ENCODE peak calls at places on chromosomes 11 and 22, in eight cellular contexts. One of them, this sample, is unnamed.

GRCh38 chr11:35814720-35815305 is 129.0 kb upstream of the LDLRAD3 start:
- DNase-seq in PC-9: no peak
- DNase-seq in PC-3: no peak
- DNase-seq in endothelial cell of umbilical vein: no peak
- DNase-seq in fibroblast of lung: no peak
- DNase-seq in HCT116: no peak
- DNase-seq in neural progenitor cell: no peak
- DNase-seq in GM23338: no peak
- DNase-seq in this sample: no peak

GRCh38 chr11:61860054-61860903 is 31.1 kb downstream of the FADS3 start:
- DNase-seq in PC-9: no peak
- DNase-seq in PC-3: peak; percentile 20
- DNase-seq in endothelial cell of umbilical vein: no peak
- DNase-seq in fibroblast of lung: peak; percentile 38
- DNase-seq in HCT116: peak; percentile 43
- DNase-seq in neural progenitor cell: no peak
- DNase-seq in GM23338: no peak
- DNase-seq in this sample: no peak

GRCh38 chr11:61698173-61698965 is 18.2 kb downstream of the DAGLA start:
- DNase-seq in PC-9: no peak
- DNase-seq in PC-3: no peak
- DNase-seq in endothelial cell of umbilical vein: no peak
- DNase-seq in fibroblast of lung: no peak
- DNase-seq in HCT116: no peak
- DNase-seq in neural progenitor cell: no peak
- DNase-seq in GM23338: no peak
- DNase-seq in this sample: no peak

GRCh38 chr11:78268516-78269410 is 80.0 kb downstream of the USP35 start:
- DNase-seq in PC-9: no peak
- DNase-seq in PC-3: no peak
- DNase-seq in endothelial cell of umbilical vein: peak; percentile 30
- DNase-seq in fibroblast of lung: peak; percentile 54
- DNase-seq in HCT116: no peak
- DNase-seq in neural progenitor cell: no peak
- DNase-seq in GM23338: no peak
- DNase-seq in this sample: no peak

GRCh38 chr11:125085301-125086081 is 22.4 kb downstream of the SLC37A2 start:
- DNase-seq in PC-9: no peak
- DNase-seq in PC-3: no peak
- DNase-seq in endothelial cell of umbilical vein: no peak
- DNase-seq in fibroblast of lung: no peak
- DNase-seq in HCT116: no peak
- DNase-seq in neural progenitor cell: no peak
- DNase-seq in GM23338: peak; percentile 60
- DNase-seq in this sample: no peak

GRCh38 chr22:41507330-41508063 is 36.8 kb downstream of the POLR3H start:
- DNase-seq in PC-9: no peak
- DNase-seq in PC-3: no peak
- DNase-seq in endothelial cell of umbilical vein: no peak
- DNase-seq in fibroblast of lung: no peak
- DNase-seq in HCT116: no peak
- DNase-seq in neural progenitor cell: no peak
- DNase-seq in GM23338: no peak
- DNase-seq in this sample: no peak

GRCh38 chr22:48301908-48302307 is 1525.8 kb downstream of the BRD1 start:
- DNase-seq in PC-9: no peak
- DNase-seq in PC-3: no peak
- DNase-seq in endothelial cell of umbilical vein: no peak
- DNase-seq in fibroblast of lung: no peak
- DNase-seq in HCT116: no peak
- DNase-seq in neural progenitor cell: no peak
- DNase-seq in GM23338: no peak
- DNase-seq in this sample: no peak

GRCh38 chr11:70480711-70481110 is 82.4 kb downstream of the CTTN start:
- DNase-seq in PC-9: no peak
- DNase-seq in PC-3: no peak
- DNase-seq in endothelial cell of umbilical vein: no peak
- DNase-seq in fibroblast of lung: no peak
- DNase-seq in HCT116: no peak
- DNase-seq in neural progenitor cell: no peak
- DNase-seq in GM23338: no peak
- DNase-seq in this sample: no peak

GRCh38 chr22:23884133-23884532 is 10.1 kb upstream of the MIF start:
- DNase-seq in PC-9: no peak
- DNase-seq in PC-3: no peak
- DNase-seq in endothelial cell of umbilical vein: no peak
- DNase-seq in fibroblast of lung: no peak
- DNase-seq in HCT116: no peak
- DNase-seq in neural progenitor cell: no peak
- DNase-seq in GM23338: no peak
- DNase-seq in this sample: no peak

GRCh38 chr11:117703209-117703608 is 93.8 kb downstream of the DSCAML1 start:
- DNase-seq in PC-9: no peak
- DNase-seq in PC-3: no peak
- DNase-seq in endothelial cell of umbilical vein: no peak
- DNase-seq in fibroblast of lung: no peak
- DNase-seq in HCT116: no peak
- DNase-seq in neural progenitor cell: peak; percentile 64
- DNase-seq in GM23338: no peak
- DNase-seq in this sample: no peak
- TF ChIP-seq CTCF in PC-9: no peak
- TF ChIP-seq CTCF in PC-3: no peak
- TF ChIP-seq CTCF in endothelial cell of umbilical vein: no peak
- TF ChIP-seq CTCF in fibroblast of lung: no peak
- TF ChIP-seq CTCF in HCT116: no peak
- TF ChIP-seq CTCF in neural progenitor cell: peak; percentile 4
- TF ChIP-seq CTCF in GM23338: no peak
- TF ChIP-seq CTCF in this sample: no peak

GRCh38 chr11:13702071-13702470 is 33.6 kb downstream of the FAR1 start:
- DNase-seq in PC-9: no peak
- DNase-seq in PC-3: no peak
- DNase-seq in endothelial cell of umbilical vein: no peak
- DNase-seq in fibroblast of lung: no peak
- DNase-seq in HCT116: no peak
- DNase-seq in neural progenitor cell: no peak
- DNase-seq in GM23338: no peak
- DNase-seq in this sample: no peak
- H3K27ac ChIP-seq in PC-9: no peak overlapping the region
- H3K27ac ChIP-seq in PC-3: no peak overlapping the region
- H3K27ac ChIP-seq in endothelial cell of umbilical vein: no peak overlapping the region
- H3K27ac ChIP-seq in fibroblast of lung: no peak overlapping the region
- H3K27ac ChIP-seq in HCT116: no peak overlapping the region
- H3K27ac ChIP-seq in neural progenitor cell: no peak overlapping the region
- H3K27ac ChIP-seq in GM23338: no peak overlapping the region
- H3K27ac ChIP-seq in this sample: no peak overlapping the region

GRCh38 chr11:113493205-113493604 is 18.0 kb upstream of the DRD2 start:
- DNase-seq in PC-9: no peak
- DNase-seq in PC-3: no peak
- DNase-seq in endothelial cell of umbilical vein: no peak
- DNase-seq in fibroblast of lung: no peak
- DNase-seq in HCT116: no peak
- DNase-seq in neural progenitor cell: no peak
- DNase-seq in GM23338: no peak
- DNase-seq in this sample: no peak

GRCh38 chr11:113496026-113496651 is 20.9 kb upstream of the DRD2 start:
- DNase-seq in PC-9: no peak
- DNase-seq in PC-3: no peak
- DNase-seq in endothelial cell of umbilical vein: no peak
- DNase-seq in fibroblast of lung: no peak
- DNase-seq in HCT116: no peak
- DNase-seq in neural progenitor cell: no peak
- DNase-seq in GM23338: no peak
- DNase-seq in this sample: peak; percentile 54

GRCh38 chr11:113488931-113489351 is 13.7 kb upstream of the DRD2 start:
- DNase-seq in PC-9: no peak
- DNase-seq in PC-3: peak; percentile 87
- DNase-seq in endothelial cell of umbilical vein: no peak
- DNase-seq in fibroblast of lung: no peak
- DNase-seq in HCT116: no peak
- DNase-seq in neural progenitor cell: no peak
- DNase-seq in GM23338: no peak
- DNase-seq in this sample: peak; percentile 46

DNA sequence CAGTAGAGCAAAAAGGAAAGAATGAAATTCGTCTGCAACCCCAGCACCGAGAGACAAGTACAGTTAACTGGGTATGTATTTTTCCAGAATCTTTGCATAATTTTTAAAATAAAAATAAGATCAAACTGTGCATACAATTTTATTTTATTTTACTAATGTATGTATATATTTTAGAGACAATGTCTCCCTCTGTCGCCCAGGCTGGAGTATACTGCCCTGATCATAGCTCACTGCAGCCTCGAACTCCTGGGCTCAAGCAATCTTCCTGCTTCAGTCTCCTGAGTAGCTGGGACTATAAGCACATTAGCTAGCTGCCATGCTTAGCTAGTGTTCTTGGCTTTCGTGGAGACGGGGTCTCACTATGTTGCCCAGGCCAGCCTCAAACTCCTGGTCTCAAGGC is 18.8 kb upstream of the DRD2 start:
- DNase-seq in PC-9: no peak
- DNase-seq in PC-3: peak; percentile 39
- DNase-seq in endothelial cell of umbilical vein: no peak
- DNase-seq in fibroblast of lung: no peak
- DNase-seq in HCT116: no peak
- DNase-seq in neural progenitor cell: no peak
- DNase-seq in GM23338: no peak
- DNase-seq in this sample: no peak
- H3K79me2 ChIP-seq in PC-9: no peaks in the 10 kb centered on the region
- H3K79me2 ChIP-seq in PC-3: no peaks in the 10 kb centered on the region
- H3K79me2 ChIP-seq in endothelial cell of umbilical vein: no peaks in the 10 kb centered on the region
- H3K79me2 ChIP-seq in fibroblast of lung: no peaks in the 10 kb centered on the region
- H3K79me2 ChIP-seq in HCT116: no peaks in the 10 kb centered on the region
- H3K79me2 ChIP-seq in neural progenitor cell: no peaks in the 10 kb centered on the region
- H3K79me2 ChIP-seq in GM23338: no peaks in the 10 kb centered on the region
- H3K79me2 ChIP-seq in this sample: no peaks in the 10 kb centered on the region

GRCh38 chr11:110287537-110287936 is 8.9 kb downstream of the RDX start:
- DNase-seq in PC-9: no peak
- DNase-seq in PC-3: no peak
- DNase-seq in endothelial cell of umbilical vein: no peak
- DNase-seq in fibroblast of lung: no peak
- DNase-seq in HCT116: no peak
- DNase-seq in neural progenitor cell: no peak
- DNase-seq in GM23338: no peak
- DNase-seq in this sample: no peak

GRCh38 chr11:110289472-110289871 is 6.9 kb downstream of the RDX start:
- DNase-seq in PC-9: no peak
- DNase-seq in PC-3: no peak
- DNase-seq in endothelial cell of umbilical vein: no peak
- DNase-seq in fibroblast of lung: peak; percentile 56
- DNase-seq in HCT116: no peak
- DNase-seq in neural progenitor cell: no peak
- DNase-seq in GM23338: no peak
- DNase-seq in this sample: no peak

GRCh38 chr11:110283862-110284261 is 12.6 kb downstream of the RDX start:
- DNase-seq in PC-9: no peak
- DNase-seq in PC-3: no peak
- DNase-seq in endothelial cell of umbilical vein: no peak
- DNase-seq in fibroblast of lung: no peak
- DNase-seq in HCT116: no peak
- DNase-seq in neural progenitor cell: no peak
- DNase-seq in GM23338: no peak
- DNase-seq in this sample: no peak

GRCh38 chr11:110290591-110291334 is 5.7 kb downstream of the RDX start:
- DNase-seq in PC-9: no peak
- DNase-seq in PC-3: no peak
- DNase-seq in endothelial cell of umbilical vein: no peak
- DNase-seq in fibroblast of lung: no peak
- DNase-seq in HCT116: no peak
- DNase-seq in neural progenitor cell: no peak
- DNase-seq in GM23338: no peak
- DNase-seq in this sample: no peak

DNA sequence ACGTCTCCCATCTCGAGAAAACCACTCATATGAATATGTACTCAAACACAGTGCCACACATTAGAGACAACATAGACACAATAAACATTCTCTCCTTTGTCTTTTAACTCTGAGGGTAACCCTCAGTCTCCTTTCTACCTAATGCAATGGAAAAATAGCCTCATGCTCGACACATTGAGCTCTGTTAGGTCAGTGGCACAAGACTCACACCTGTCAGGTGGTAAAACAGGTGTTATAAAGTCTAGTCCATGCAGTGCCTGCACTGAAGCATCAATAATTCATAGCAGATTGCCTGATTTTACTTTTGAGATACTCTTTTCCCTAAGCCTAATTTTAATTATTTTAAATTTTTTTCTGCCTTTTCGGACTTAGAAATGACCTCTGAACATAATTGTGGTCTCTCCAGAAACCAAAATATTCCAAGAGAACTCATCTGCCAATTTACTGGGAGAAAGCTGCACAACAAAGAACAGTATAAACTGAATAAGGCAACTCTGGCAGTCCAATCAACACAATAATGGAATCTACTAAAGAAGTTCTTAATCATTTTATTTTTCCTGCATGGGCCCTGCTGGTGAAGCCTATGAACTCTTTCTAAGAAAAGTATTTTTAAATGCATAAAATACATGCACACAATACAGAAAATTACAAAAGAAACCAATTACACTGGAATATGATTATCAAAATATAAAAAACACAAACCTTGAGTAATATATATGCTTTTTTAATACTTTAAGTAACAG is 9.9 kb downstream of the RDX start:
- DNase-seq in PC-9: no peak
- DNase-seq in PC-3: no peak
- DNase-seq in endothelial cell of umbilical vein: no peak
- DNase-seq in fibroblast of lung: peak; percentile 32
- DNase-seq in HCT116: no peak
- DNase-seq in neural progenitor cell: no peak
- DNase-seq in GM23338: no peak
- DNase-seq in this sample: no peak
- TF ChIP-seq CTCF in PC-9: no peak
- TF ChIP-seq CTCF in PC-3: no peak
- TF ChIP-seq CTCF in endothelial cell of umbilical vein: no peak
- TF ChIP-seq CTCF in fibroblast of lung: peak; percentile 8
- TF ChIP-seq CTCF in HCT116: no peak
- TF ChIP-seq CTCF in neural progenitor cell: no peak
- TF ChIP-seq CTCF in GM23338: no peak
- TF ChIP-seq CTCF in this sample: no peak

DNA sequence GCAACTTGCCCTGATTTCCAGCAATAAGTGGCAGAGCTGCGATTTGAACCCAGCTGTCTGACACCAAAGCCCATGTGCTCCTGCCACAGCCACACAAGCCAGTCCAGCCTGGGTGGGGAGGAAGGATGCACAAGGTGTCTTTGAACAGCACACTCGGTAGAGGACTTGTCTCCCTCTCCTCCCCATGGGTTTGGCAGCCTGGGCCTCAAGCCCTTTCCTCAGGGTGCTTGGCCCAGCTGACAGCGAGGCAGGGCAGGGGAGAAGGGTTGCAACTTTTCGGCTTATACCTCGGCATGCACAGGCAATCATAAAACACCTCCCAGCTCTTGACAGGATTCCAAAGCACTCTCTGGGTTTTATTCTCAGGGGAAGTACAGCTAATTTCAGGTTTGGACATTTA is 19.3 kb downstream of the ASPHD2 start:
- DNase-seq in PC-9: no peak
- DNase-seq in PC-3: no peak
- DNase-seq in endothelial cell of umbilical vein: no peak
- DNase-seq in fibroblast of lung: no peak
- DNase-seq in HCT116: no peak
- DNase-seq in neural progenitor cell: no peak
- DNase-seq in GM23338: no peak
- DNase-seq in this sample: no peak
- H3K27ac ChIP-seq in PC-9: no peak overlapping the region
- H3K27ac ChIP-seq in PC-3: no peak overlapping the region
- H3K27ac ChIP-seq in endothelial cell of umbilical vein: no peak overlapping the region
- H3K27ac ChIP-seq in fibroblast of lung: no peak overlapping the region
- H3K27ac ChIP-seq in HCT116: no peak overlapping the region
- H3K27ac ChIP-seq in neural progenitor cell: no peak overlapping the region
- H3K27ac ChIP-seq in GM23338: no peak overlapping the region
- H3K27ac ChIP-seq in this sample: no peak overlapping the region